ENCODE peak calls at places on chromosomes 5 and 9, in six cellular contexts. One of them, this sample, is unnamed.
A peak's percentile ranks its signal among the peaks of the same experiment; 100 is the strongest.

GRCh38 chr5:1967716-1968115 is 85.0 kb upstream of the IRX4 start:
- DNase-seq in choroid plexus epithelial cell: no peak
- DNase-seq in transverse colon: no peak
- DNase-seq in tibial nerve: no peak
- DNase-seq in A549: no peak
- DNase-seq in AG04450: no peak
- DNase-seq in this sample: no peak

GRCh38 chr9:93645921-93646639 is 69.7 kb downstream of the PHF2 start:
- DNase-seq in AG04450: no peak
- DNase-seq in A549: no peak
- DNase-seq in transverse colon: peak; percentile 6
- DNase-seq in choroid plexus epithelial cell: no peak
- DNase-seq in tibial nerve: no peak
- DNase-seq in this sample: no peak

GRCh38 chr9:3916420-3916819 is 383.4 kb downstream of the GLIS3 start:
- DNase-seq in choroid plexus epithelial cell: no peak
- DNase-seq in transverse colon: no peak
- DNase-seq in tibial nerve: no peak
- DNase-seq in AG04450: no peak
- DNase-seq in A549: no peak
- DNase-seq in this sample: no peak

GRCh38 chr9:138023394-138024124 is 146.0 kb downstream of the CACNA1B start:
- DNase-seq in AG04450: no peak
- DNase-seq in A549: no peak
- DNase-seq in tibial nerve: no peak
- DNase-seq in transverse colon: no peak
- DNase-seq in choroid plexus epithelial cell: no peak
- DNase-seq in this sample: no peak

GRCh38 chr5:177023247-177023703 is 779 bp downstream of the ZNF346 start:
- DNase-seq in choroid plexus epithelial cell: peak; percentile 9
- DNase-seq in A549: no peak
- DNase-seq in AG04450: no peak
- DNase-seq in transverse colon: no peak
- DNase-seq in tibial nerve: no peak
- DNase-seq in this sample: no peak

GRCh38 chr9:28439688-28440087 is 866.4 kb upstream of the C9orf72 start:
- DNase-seq in choroid plexus epithelial cell: no peak
- DNase-seq in AG04450: no peak
- DNase-seq in A549: no peak
- DNase-seq in tibial nerve: no peak
- DNase-seq in transverse colon: no peak
- DNase-seq in this sample: no peak

GRCh38 chr5:39424751-39425524 is at the start of gene DAB2:
- DNase-seq in transverse colon: peak; percentile 78
- DNase-seq in choroid plexus epithelial cell: peak; percentile 97
- DNase-seq in AG04450: peak; percentile 93
- DNase-seq in A549: peak; percentile 87
- DNase-seq in tibial nerve: peak; percentile 71
- DNase-seq in this sample: peak; percentile 64

GRCh38 chr5:17343675-17344074 is 126.2 kb downstream of the BASP1 start:
- DNase-seq in tibial nerve: no peak
- DNase-seq in AG04450: peak; percentile 65
- DNase-seq in choroid plexus epithelial cell: peak; percentile 97
- DNase-seq in A549: peak; percentile 92
- DNase-seq in transverse colon: no peak
- DNase-seq in this sample: no peak

GRCh38 chr5:50786073-50786472 is 119.6 kb downstream of the PARP8 start:
- DNase-seq in AG04450: no peak
- DNase-seq in choroid plexus epithelial cell: peak; percentile 28
- DNase-seq in tibial nerve: no peak
- DNase-seq in transverse colon: no peak
- DNase-seq in A549: no peak
- DNase-seq in this sample: no peak

GRCh38 chr9:120617637-120617979 is 37.6 kb upstream of the CDK5RAP2 start:
- DNase-seq in choroid plexus epithelial cell: no peak
- DNase-seq in A549: no peak
- DNase-seq in transverse colon: no peak
- DNase-seq in AG04450: no peak
- DNase-seq in tibial nerve: no peak
- DNase-seq in this sample: no peak

GRCh38 chr9:107142430-107142829 is 140.6 kb upstream of the RAD23B start:
- DNase-seq in AG04450: no peak
- DNase-seq in tibial nerve: no peak
- DNase-seq in choroid plexus epithelial cell: no peak
- DNase-seq in A549: no peak
- DNase-seq in transverse colon: no peak
- DNase-seq in this sample: no peak

GRCh38 chr9:127763918-127764384 is 14.5 kb downstream of the SH2D3C start:
- DNase-seq in tibial nerve: no peak
- DNase-seq in choroid plexus epithelial cell: peak; percentile 36
- DNase-seq in AG04450: no peak
- DNase-seq in A549: peak; percentile 58
- DNase-seq in transverse colon: peak; percentile 66
- DNase-seq in this sample: no peak

GRCh38 chr9:7342229-7342628 is 457.3 kb downstream of the DMAC1 start:
- DNase-seq in AG04450: no peak
- DNase-seq in A549: no peak
- DNase-seq in choroid plexus epithelial cell: peak; percentile 17
- DNase-seq in transverse colon: no peak
- DNase-seq in tibial nerve: no peak
- DNase-seq in this sample: no peak

GRCh38 chr9:103104101-103104500 is 109.0 kb downstream of the CYLC2 start:
- DNase-seq in AG04450: no peak
- DNase-seq in choroid plexus epithelial cell: no peak
- DNase-seq in tibial nerve: no peak
- DNase-seq in A549: no peak
- DNase-seq in transverse colon: no peak
- DNase-seq in this sample: no peak

GRCh38 chr5:126526493-126526892 is 68.5 kb downstream of the ALDH7A1 start:
- DNase-seq in AG04450: no peak
- DNase-seq in transverse colon: no peak
- DNase-seq in tibial nerve: no peak
- DNase-seq in A549: no peak
- DNase-seq in choroid plexus epithelial cell: peak; percentile 27
- DNase-seq in this sample: no peak

GRCh38 chr5:106865279-106865678 is 805.5 kb downstream of the EFNA5 start:
- DNase-seq in A549: no peak
- DNase-seq in transverse colon: no peak
- DNase-seq in tibial nerve: no peak
- DNase-seq in AG04450: no peak
- DNase-seq in choroid plexus epithelial cell: no peak
- DNase-seq in this sample: no peak

GRCh38 chr5:107513337-107514125 is 157.2 kb downstream of the EFNA5 start:
- DNase-seq in choroid plexus epithelial cell: peak; percentile 21
- DNase-seq in tibial nerve: no peak
- DNase-seq in A549: no peak
- DNase-seq in AG04450: no peak
- DNase-seq in transverse colon: no peak
- DNase-seq in this sample: no peak

GRCh38 chr5:33936381-33937016 is at the start of gene RXFP3:
- DNase-seq in AG04450: no peak
- DNase-seq in A549: no peak
- DNase-seq in tibial nerve: no peak
- DNase-seq in transverse colon: no peak
- DNase-seq in choroid plexus epithelial cell: peak; percentile 65
- DNase-seq in this sample: no peak

GRCh38 chr5:56233230-56233629 is at the start of gene ANKRD55:
- DNase-seq in tibial nerve: no peak
- DNase-seq in AG04450: no peak
- DNase-seq in transverse colon: no peak
- DNase-seq in A549: no peak
- DNase-seq in choroid plexus epithelial cell: peak; percentile 7
- DNase-seq in this sample: no peak

GRCh38 chr5:123012321-123012720 is 24.2 kb downstream of the PPIC start:
- DNase-seq in AG04450: no peak
- DNase-seq in choroid plexus epithelial cell: no peak
- DNase-seq in tibial nerve: no peak
- DNase-seq in A549: no peak
- DNase-seq in transverse colon: no peak
- DNase-seq in this sample: no peak

GRCh38 chr9:31137151-31137849 is 1247.1 kb upstream of the ACO1 start:
- DNase-seq in A549: peak; percentile 30
- DNase-seq in transverse colon: no peak
- DNase-seq in tibial nerve: no peak
- DNase-seq in choroid plexus epithelial cell: peak; percentile 99
- DNase-seq in AG04450: peak; percentile 55
- DNase-seq in this sample: no peak

GRCh38 chr9:36135791-36136276 is 699 bp upstream of the GLIPR2 start:
- DNase-seq in transverse colon: peak; percentile 41
- DNase-seq in AG04450: no peak
- DNase-seq in A549: no peak
- DNase-seq in tibial nerve: no peak
- DNase-seq in choroid plexus epithelial cell: no peak
- DNase-seq in this sample: no peak

GRCh38 chr5:150490296-150490669 is 17.6 kb upstream of the NDST1 start:
- DNase-seq in transverse colon: no peak
- DNase-seq in AG04450: no peak
- DNase-seq in tibial nerve: no peak
- DNase-seq in A549: no peak
- DNase-seq in choroid plexus epithelial cell: no peak
- DNase-seq in this sample: no peak

GRCh38 chr9:27590636-27591035 is 17.4 kb upstream of the C9orf72 start:
- DNase-seq in tibial nerve: no peak
- DNase-seq in AG04450: no peak
- DNase-seq in transverse colon: no peak
- DNase-seq in choroid plexus epithelial cell: peak; percentile 59
- DNase-seq in A549: no peak
- DNase-seq in this sample: no peak

GRCh38 chr5:167658890-167659289 is 632.6 kb upstream of the WWC1 start:
- DNase-seq in transverse colon: no peak
- DNase-seq in choroid plexus epithelial cell: peak; percentile 26
- DNase-seq in AG04450: no peak
- DNase-seq in tibial nerve: no peak
- DNase-seq in A549: no peak
- DNase-seq in this sample: no peak

GRCh38 chr9:74415995-74416394 is 81.1 kb upstream of the RORB start:
- DNase-seq in A549: no peak
- DNase-seq in tibial nerve: no peak
- DNase-seq in AG04450: no peak
- DNase-seq in choroid plexus epithelial cell: no peak
- DNase-seq in transverse colon: no peak
- DNase-seq in this sample: no peak

GRCh38 chr5:149382517-149383220 is 3.6 kb upstream of the IL17B start:
- DNase-seq in AG04450: no peak
- DNase-seq in A549: no peak
- DNase-seq in transverse colon: no peak
- DNase-seq in choroid plexus epithelial cell: no peak
- DNase-seq in tibial nerve: no peak
- DNase-seq in this sample: no peak

GRCh38 chr9:108168451-108168850 is 678.9 kb upstream of the KLF4 start:
- DNase-seq in choroid plexus epithelial cell: no peak
- DNase-seq in AG04450: no peak
- DNase-seq in A549: no peak
- DNase-seq in tibial nerve: peak; percentile 20
- DNase-seq in transverse colon: no peak
- DNase-seq in this sample: no peak

GRCh38 chr5:69137807-69138206 is 29.1 kb upstream of the CCNB1 start:
- DNase-seq in A549: no peak
- DNase-seq in transverse colon: no peak
- DNase-seq in tibial nerve: no peak
- DNase-seq in choroid plexus epithelial cell: no peak
- DNase-seq in AG04450: no peak
- DNase-seq in this sample: no peak

GRCh38 chr5:150633424-150633823 is 7.0 kb upstream of the SYNPO start:
- DNase-seq in AG04450: no peak
- DNase-seq in tibial nerve: no peak
- DNase-seq in choroid plexus epithelial cell: no peak
- DNase-seq in A549: no peak
- DNase-seq in transverse colon: no peak
- DNase-seq in this sample: no peak

DNA sequence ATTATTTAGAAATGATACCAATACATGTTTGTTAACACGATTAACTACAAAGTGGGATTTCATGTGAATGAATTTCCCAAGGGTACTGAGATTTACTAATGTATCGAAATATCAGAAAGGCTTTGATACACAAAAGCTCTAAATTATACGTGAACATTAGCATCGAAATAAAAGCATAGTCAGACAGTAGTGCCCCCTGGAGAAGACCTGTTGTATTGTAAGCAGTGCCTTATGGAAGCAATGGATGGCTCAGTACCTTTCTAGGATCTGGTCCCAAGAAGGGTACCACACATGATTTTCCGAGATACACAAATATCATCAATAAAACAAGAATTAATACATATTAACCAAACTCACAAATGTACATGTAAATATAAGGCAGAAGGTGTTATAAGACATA is 153.8 kb downstream of the CDH12 start:
- DNase-seq in A549: no peak
- DNase-seq in AG04450: no peak
- DNase-seq in choroid plexus epithelial cell: no peak
- DNase-seq in transverse colon: no peak
- DNase-seq in tibial nerve: no peak
- DNase-seq in this sample: no peak
- TF ChIP-seq CTCF in A549: no peak
- TF ChIP-seq CTCF in AG04450: peak; percentile 44
- TF ChIP-seq CTCF in choroid plexus epithelial cell: no peak
- TF ChIP-seq CTCF in transverse colon: no peak
- TF ChIP-seq CTCF in tibial nerve: no peak
- TF ChIP-seq CTCF in this sample: no peak

DNA sequence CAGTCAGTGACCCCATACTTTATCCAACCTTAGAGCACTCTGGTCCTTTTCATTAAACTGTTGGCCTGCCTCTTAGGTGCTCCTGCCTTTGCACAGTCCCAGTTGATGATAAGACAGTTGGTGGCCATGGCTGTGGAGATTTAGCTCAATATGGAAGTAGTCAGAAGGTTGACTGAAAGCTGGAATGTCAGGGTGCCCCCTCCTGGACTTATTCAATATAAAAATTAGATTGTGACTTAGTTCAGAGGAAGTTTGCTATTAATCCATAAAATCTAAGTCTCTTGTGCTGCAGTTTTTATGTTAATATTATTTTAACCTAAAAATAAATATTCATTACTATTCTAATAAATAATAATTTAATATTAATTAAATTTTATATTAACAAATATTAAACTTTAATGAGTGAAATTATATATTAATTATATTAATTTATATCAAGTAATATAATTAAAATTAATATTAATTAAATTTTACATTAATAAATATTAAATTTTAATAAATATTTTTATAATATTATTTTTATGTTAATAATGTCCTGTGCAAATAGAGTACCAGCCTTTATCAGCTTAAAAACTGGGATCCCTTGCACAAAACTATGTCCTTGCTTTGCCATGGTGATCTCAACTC is 77.7 kb upstream of the ADAMTSL1 start:
- DNase-seq in AG04450: no peak
- DNase-seq in tibial nerve: no peak
- DNase-seq in choroid plexus epithelial cell: peak; percentile 61
- DNase-seq in transverse colon: no peak
- DNase-seq in A549: peak; percentile 24
- DNase-seq in this sample: no peak
- TF ChIP-seq CTCF in AG04450: peak; percentile 22
- TF ChIP-seq CTCF in tibial nerve: no peak
- TF ChIP-seq CTCF in choroid plexus epithelial cell: peak; percentile 48
- TF ChIP-seq CTCF in transverse colon: no peak
- TF ChIP-seq CTCF in A549: no peak
- TF ChIP-seq CTCF in this sample: no peak

GRCh38 chr5:74903165-74903787 is 37.1 kb upstream of the FAM169A start:
- DNase-seq in choroid plexus epithelial cell: peak; percentile 28
- DNase-seq in A549: peak; percentile 57
- DNase-seq in tibial nerve: no peak
- DNase-seq in AG04450: no peak
- DNase-seq in transverse colon: peak; percentile 71
- DNase-seq in this sample: no peak
- TF ChIP-seq CTCF in choroid plexus epithelial cell: peak; percentile 63
- TF ChIP-seq CTCF in A549: peak; percentile 51
- TF ChIP-seq CTCF in tibial nerve: no peak
- TF ChIP-seq CTCF in AG04450: peak; percentile 24
- TF ChIP-seq CTCF in transverse colon: peak; percentile 60
- TF ChIP-seq CTCF in this sample: no peak

GRCh38 chr9:90012825-90013425 is 408.1 kb downstream of the GADD45G start:
- DNase-seq in A549: no peak
- DNase-seq in tibial nerve: no peak
- DNase-seq in choroid plexus epithelial cell: no peak
- DNase-seq in transverse colon: no peak
- DNase-seq in AG04450: no peak
- DNase-seq in this sample: no peak
- TF ChIP-seq CTCF in A549: no peak
- TF ChIP-seq CTCF in tibial nerve: no peak
- TF ChIP-seq CTCF in choroid plexus epithelial cell: no peak
- TF ChIP-seq CTCF in transverse colon: no peak
- TF ChIP-seq CTCF in AG04450: no peak
- TF ChIP-seq CTCF in this sample: no peak

This sample was measured in omental fat pad.